ENCODE peak calls at places on chromosomes 11 and 22, in six cellular contexts. D, L, S, K, T and W are unnamed samples. For H4K20me1, the result is how much of the 10 kb centered on the place peaks cover.

GRCh38 chr11:109037856-109038780 is 373.2 kb downstream of the DDX10 start:
- DNase-seq in S (peak), D (peak), T (no peak), L (peak), K (no peak), W (peak)

GRCh38 chr22:43670545-43670944 is 141.6 kb downstream of the EFCAB6 start:
- DNase-seq in L (no peak), T (no peak), K (no peak), D (no peak), S (no peak), W (no peak)

GRCh38 chr11:32911413-32911812 is 18.8 kb downstream of the QSER1 start:
- DNase-seq in S (no peak), T (no peak), D (no peak), L (no peak), K (no peak), W (no peak)

GRCh38 chr11:64324692-64325469 is 7.0 kb downstream of the PRDX5 start:
- DNase-seq in S (no peak), T (no peak), D (peak), L (no peak), K (no peak), W (no peak)

GRCh38 chr11:73228268-73229134 is 10.4 kb downstream of the P2RY2 start:
- DNase-seq in T (no peak), S (no peak), L (no peak), D (no peak), K (peak), W (no peak)

GRCh38 chr11:108873305-108873704 is 208.4 kb downstream of the DDX10 start:
- DNase-seq in K (no peak), T (no peak), D (peak), L (peak), S (no peak), W (peak)

GRCh38 chr11:78946945-78947914 is 372.6 kb upstream of the NARS2 start:
- DNase-seq in L (no peak), D (peak), K (no peak), T (no peak), S (no peak), W (no peak)

GRCh38 chr11:57224537-57224936 is 12.5 kb downstream of the APLNR start:
- DNase-seq in K (no peak), S (no peak), D (peak), T (no peak), L (peak), W (peak)

GRCh38 chr22:17753401-17753989 is 20.8 kb downstream of the BID start:
- DNase-seq in T (no peak), D (peak), S (no peak), L (peak), K (no peak), W (peak)

GRCh38 chr22:40289991-40290459 is 56.3 kb upstream of the ADSL start:
- DNase-seq in D (peak), S (no peak), K (no peak), L (no peak), T (no peak), W (no peak)

GRCh38 chr11:11482726-11483125 is 129.7 kb upstream of the CSNK2A3 start:
- DNase-seq in L (peak), K (no peak), T (no peak), D (no peak), S (no peak), W (no peak)

GRCh38 chr11:650482-650881 is 13.4 kb downstream of the DRD4 start:
- DNase-seq in T (no peak), K (no peak), L (peak), D (no peak), S (no peak), W (peak)

GRCh38 chr11:15969281-15969680 is 387.1 kb downstream of the SOX6 start:
- DNase-seq in S (peak), T (no peak), D (peak), K (no peak), L (peak), W (peak)

GRCh38 chr11:134074766-134075165 is 5.9 kb downstream of the JAM3 start:
- DNase-seq in D (no peak), K (no peak), S (no peak), L (no peak), T (no peak), W (no peak)

GRCh38 chr11:134074346-134074745 is 5.5 kb downstream of the JAM3 start:
- DNase-seq in K (no peak), T (no peak), D (no peak), L (no peak), S (peak), W (no peak)

GRCh38 chr11:134079317-134079716 is 10.4 kb downstream of the JAM3 start:
- DNase-seq in T (no peak), D (no peak), L (no peak), S (no peak), K (no peak), W (peak)
- H4K20me1 ChIP-seq in T (under half), D (under half), L (under half), S (under half), K (under half), W (under half)

GRCh38 chr22:38864361-38865191 is 7.4 kb downstream of the CBX6 start:
- DNase-seq in S (peak), T (peak), D (no peak), L (no peak), K (peak), W (no peak)
- H4K20me1 ChIP-seq in S (under half), T (under half), D (under half), L (half or more), K (under half), W (under half)

GRCh38 chr11:85316967-85317366 is 310.2 kb downstream of the DLG2 start:
- DNase-seq in D (no peak), T (no peak), S (no peak), L (no peak), K (no peak), W (no peak)
- H4K20me1 ChIP-seq in D (under half), T (under half), S (under half), L (under half), K (under half), W (under half)

GRCh38 chr11:46537851-46538295 is 56.0 kb downstream of the AMBRA1 start:
- DNase-seq in T (peak), L (peak), D (peak), K (peak), S (peak), W (peak)

GRCh38 chr11:46533396-46534110 is 60.3 kb downstream of the AMBRA1 start:
- DNase-seq in L (no peak), D (no peak), S (no peak), T (no peak), K (no peak), W (no peak)

GRCh38 chr11:46535688-46536087 is 58.1 kb downstream of the AMBRA1 start:
- DNase-seq in L (no peak), T (no peak), K (no peak), S (no peak), D (no peak), W (no peak)

GRCh38 chr11:46537121-46537520 is 56.7 kb downstream of the AMBRA1 start:
- DNase-seq in K (no peak), S (no peak), L (peak), T (peak), D (no peak), W (no peak)

DNA sequence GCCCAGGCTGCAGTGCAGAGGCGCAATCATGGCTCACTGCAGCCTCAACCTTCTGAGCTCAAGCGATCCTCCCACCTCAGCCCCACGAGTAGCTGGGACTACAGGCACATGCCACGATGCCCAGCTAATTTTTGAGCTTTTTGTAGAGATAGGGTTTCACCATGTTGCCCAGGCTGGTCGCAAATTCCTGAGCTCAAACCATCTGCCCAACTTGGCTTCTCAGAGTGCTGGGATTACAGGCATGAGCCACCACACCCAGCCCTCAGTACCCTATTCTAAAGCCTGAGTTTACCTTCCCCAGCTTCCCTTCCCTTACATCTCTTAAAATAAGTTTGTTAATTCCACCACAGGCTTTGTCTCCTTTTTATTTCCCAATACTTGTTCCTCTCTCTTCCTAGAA is 59.1 kb downstream of the AMBRA1 start:
- DNase-seq in T (no peak), S (no peak), K (no peak), D (no peak), L (no peak), W (no peak)
- H4K20me1 ChIP-seq in T (under half), S (under half), K (under half), D (under half), L (half or more), W (under half)